ENCODE peak calls at places on chromosome 4, in five cellular contexts. C is transverse colon, S is iPS DF 6.9, N is fibroblast of mammary gland, K is astrocyte. B is an unnamed sample.

GRCh38 chr4:101753702-101754101 is 36.8 kb upstream of the BANK1 start:
- DNase-seq in C (no peak), S (no peak), N (peak), K (peak), B (no peak)

GRCh38 chr4:175035907-175036306 is 117.7 kb downstream of the ADAM29 start:
- DNase-seq in C (no peak), S (no peak), N (peak), K (peak), B (no peak)

GRCh38 chr4:40800064-40800463 is 50.3 kb downstream of the NSUN7 start:
- DNase-seq in C (no peak), S (no peak), N (no peak), K (no peak), B (no peak)

GRCh38 chr4:173436149-173436579 is 37.2 kb upstream of the SCRG1 start:
- DNase-seq in C (no peak), S (no peak), N (peak), K (peak), B (no peak)

GRCh38 chr4:151530783-151531182 is 121.8 kb downstream of the FHIP1A start:
- DNase-seq in C (no peak), S (no peak), N (no peak), K (no peak), B (no peak)

GRCh38 chr4:97720869-97721432 is 422.3 kb downstream of the STPG2 start:
- DNase-seq in C (no peak), S (no peak), N (peak), K (peak), B (no peak)

GRCh38 chr4:148030486-148030885 is 298.6 kb downstream of the ARHGAP10 start:
- DNase-seq in C (no peak), S (no peak), N (peak), K (peak), B (no peak)

GRCh38 chr4:34261799-34262314 is 1982.5 kb downstream of the ARAP2 start:
- DNase-seq in C (no peak), S (no peak), N (no peak), K (no peak), B (no peak)

GRCh38 chr4:94446386-94446785 is 5.4 kb upstream of the PDLIM5 start:
- DNase-seq in C (no peak), S (no peak), N (peak), K (peak), B (no peak)

GRCh38 chr4:673349-674091 is 556 bp downstream of the ATP5ME start:
- DNase-seq in C (peak), S (no peak), N (no peak), K (no peak), B (peak)

GRCh38 chr4:6134612-6135220 is 65.6 kb downstream of the JAKMIP1 start:
- DNase-seq in C (no peak), S (no peak), N (no peak), K (no peak), B (no peak)
- H3K4me3 ChIP-seq in C (no peak), S (no peak), N (no peak), K (no peak), B (no peak)

DNA sequence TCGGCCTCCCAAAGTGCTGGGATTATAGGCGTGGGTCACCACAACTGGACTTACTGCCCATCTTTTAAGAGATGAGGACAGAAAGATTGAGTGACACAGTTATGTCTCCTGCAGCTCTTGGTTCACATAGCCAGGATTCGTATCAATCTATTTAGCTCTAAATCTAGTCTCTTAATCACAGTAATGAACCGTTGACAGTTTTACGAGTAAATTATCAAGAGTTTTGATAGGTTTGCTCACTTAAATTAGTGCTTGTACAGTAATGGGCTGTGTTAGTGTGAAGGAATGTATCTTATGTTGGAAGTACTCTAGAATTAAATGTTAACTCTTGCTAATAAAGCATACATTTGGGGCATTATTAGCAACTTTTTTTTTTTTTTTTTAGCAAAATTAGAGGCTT is 105.7 kb downstream of the PTTG2 start:
- DNase-seq in C (no peak), S (no peak), N (no peak), K (no peak), B (no peak)
- H3K4me3 ChIP-seq in C (no peak), S (no peak), N (no peak), K (no peak), B (no peak)

GRCh38 chr4:30380404-30380998 is 339.7 kb upstream of the PCDH7 start:
- DNase-seq in C (peak), S (peak), N (peak), K (peak), B (peak)
- H3K4me3 ChIP-seq in C (no peak), S (no peak), N (no peak), K (no peak), B (no peak)

GRCh38 chr4:142701017-142701416 is 145.1 kb downstream of the INPP4B start:
- DNase-seq in C (no peak), S (no peak), N (no peak), K (no peak), B (no peak)
- H3K4me3 ChIP-seq in C (no peak), S (no peak), N (no peak), K (no peak), B (no peak)

GRCh38 chr4:56876264-56876663 is 31.4 kb upstream of the REST start:
- DNase-seq in C (no peak), S (no peak), N (no peak), K (no peak), B (no peak)

GRCh38 chr4:56871357-56871993 is 36.2 kb upstream of the REST start:
- DNase-seq in C (no peak), S (no peak), N (peak), K (no peak), B (no peak)

GRCh38 chr4:56874918-56875317 is 32.8 kb upstream of the REST start:
- DNase-seq in C (no peak), S (no peak), N (peak), K (no peak), B (no peak)

GRCh38 chr4:56874166-56874565 is 33.5 kb upstream of the REST start:
- DNase-seq in C (peak), S (peak), N (no peak), K (no peak), B (peak)

DNA sequence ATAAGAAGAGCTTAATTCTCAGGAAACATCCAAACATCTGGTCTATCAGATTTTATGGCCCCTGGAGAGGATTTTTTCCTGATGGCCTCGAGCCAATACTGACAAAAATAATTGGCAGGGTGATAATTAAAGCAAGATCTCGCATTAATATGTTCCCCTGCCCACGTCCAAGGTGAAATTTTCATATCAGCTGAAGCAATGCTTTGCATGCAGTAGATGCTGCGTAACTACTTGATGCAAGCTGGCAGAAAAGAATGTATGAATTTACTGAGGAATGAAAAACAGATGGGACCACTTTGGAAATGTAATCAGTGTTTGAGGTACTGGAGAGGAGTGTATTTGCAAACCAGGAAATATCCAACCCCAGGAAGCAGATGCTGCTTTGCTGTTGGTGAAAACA is 36.8 kb upstream of the REST start:
- DNase-seq in C (no peak), S (no peak), N (peak), K (peak), B (no peak)
- H3K4me3 ChIP-seq in C (no peak), S (no peak), N (no peak), K (no peak), B (no peak)

DNA sequence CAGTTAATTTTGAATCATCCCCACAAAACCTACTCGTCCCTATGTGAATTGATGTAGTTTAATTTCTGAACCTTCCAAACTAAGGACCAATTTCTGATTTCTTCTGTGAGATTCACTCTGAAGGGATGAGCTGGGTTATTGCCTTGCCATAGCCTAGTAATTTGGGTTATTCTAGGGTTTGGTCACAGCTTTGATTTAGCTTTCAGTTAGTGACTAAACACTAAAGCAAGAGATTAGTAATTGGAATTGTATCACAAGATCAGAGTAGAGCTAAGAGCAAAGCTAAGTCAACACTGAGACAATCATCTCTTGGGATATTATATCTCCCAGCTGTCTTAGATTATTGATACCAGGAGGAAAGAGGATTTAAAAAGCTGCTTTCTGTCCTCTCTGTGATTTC is 588.0 kb downstream of the CCSER1 start:
- DNase-seq in C (no peak), S (no peak), N (no peak), K (no peak), B (no peak)
- H3K4me3 ChIP-seq in C (no peak), S (no peak), N (no peak), K (no peak), B (no peak)

DNA sequence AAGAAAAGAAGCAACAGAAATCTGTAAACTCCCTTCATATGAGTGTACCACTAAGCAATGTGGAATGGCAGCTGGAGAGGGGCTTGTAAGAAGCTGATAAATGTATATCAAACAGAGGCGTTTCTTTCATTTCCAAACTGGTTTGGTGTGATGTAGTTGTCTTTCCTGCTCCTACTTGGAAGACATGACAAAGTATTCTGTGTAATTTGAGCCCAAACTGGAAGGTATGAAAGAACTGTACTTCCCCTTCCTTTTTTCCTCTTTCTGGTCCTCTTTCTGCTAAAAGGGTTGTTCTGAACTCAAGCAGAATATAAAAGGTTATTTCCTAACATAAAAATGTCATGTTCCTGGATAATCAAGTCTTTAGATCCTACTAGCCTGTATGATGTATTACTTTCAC is 25.1 kb upstream of the METAP1 start:
- DNase-seq in C (no peak), S (no peak), N (no peak), K (no peak), B (no peak)
- H3K4me3 ChIP-seq in C (no peak), S (no peak), N (no peak), K (no peak), B (no peak)

DNA sequence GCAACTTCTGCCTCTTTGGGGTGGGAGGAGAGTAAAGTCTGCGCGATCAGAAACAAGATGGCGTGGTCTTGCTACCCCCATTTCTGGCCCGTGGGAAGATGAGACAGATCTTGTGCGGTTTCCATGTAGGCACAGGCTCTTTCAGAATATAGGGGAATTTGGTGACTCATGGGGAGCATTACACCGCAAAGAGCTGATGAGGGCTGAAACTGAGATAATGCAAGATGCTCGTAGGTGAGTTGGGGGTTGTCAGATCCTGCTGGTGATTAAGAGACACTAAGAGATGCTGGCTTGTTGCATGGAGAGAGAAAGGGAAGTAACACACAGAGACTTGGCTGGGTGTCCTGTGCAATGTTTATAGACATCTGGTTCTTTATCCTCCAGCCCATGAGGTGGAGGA is 1.5 kb downstream of the EVC start:
- DNase-seq in C (no peak), S (no peak), N (peak), K (peak), B (no peak)
- H3K4me3 ChIP-seq in C (no peak), S (no peak), N (peak), K (peak), B (no peak)

B was measured in prostate gland.